ENCODE peak calls at places on chromosomes 6 and 20, in nine cellular contexts. I, M, Q, T, K, D, U, W and N are unnamed samples.

GRCh38 chr20:36202891-36203338 is 33.4 kb upstream of the AAR2 start:
- DNase-seq in K (peak), M (peak), D (peak), I (peak), T (peak), U (peak), Q (peak), W (peak), N (peak)

GRCh38 chr20:18754030-18754659 is 59.4 kb upstream of the SCP2D1 start:
- DNase-seq in U (no peak), Q (no peak), M (no peak), W (no peak), D (no peak), T (no peak), I (no peak), K (no peak), N (no peak)

GRCh38 chr6:159645659-159646058 is 47.4 kb downstream of the SOD2 start:
- DNase-seq in T (no peak), M (peak), U (peak), D (no peak), W (no peak), Q (no peak), K (no peak), I (no peak), N (no peak)

GRCh38 chr6:21201673-21202430 is 391.7 kb upstream of the SOX4 start:
- DNase-seq in K (no peak), U (no peak), M (no peak), W (no peak), Q (no peak), D (no peak), T (no peak), I (peak), N (no peak)

GRCh38 chr6:1607557-1608221 is 2.0 kb upstream of the FOXC1 start:
- DNase-seq in U (no peak), T (no peak), D (no peak), K (peak), Q (no peak), M (no peak), I (no peak), W (no peak), N (no peak)

GRCh38 chr6:34391711-34392496 is 565 bp downstream of the NUDT3 start:
- DNase-seq in D (peak), M (peak), I (peak), Q (peak), T (peak), K (peak), W (peak), U (peak), N (peak)

GRCh38 chr6:148044261-148044731 is 298.3 kb upstream of the SASH1 start:
- DNase-seq in K (no peak), W (peak), Q (no peak), M (no peak), U (peak), D (no peak), T (no peak), I (no peak), N (no peak)

GRCh38 chr20:37319120-37319717 is 26.7 kb upstream of the SRC start:
- DNase-seq in Q (no peak), I (no peak), D (no peak), U (no peak), T (no peak), M (no peak), W (peak), K (no peak), N (no peak)

GRCh38 chr6:126307859-126308258 is 32.1 kb upstream of the CENPW start:
- DNase-seq in T (no peak), W (peak), M (peak), D (no peak), U (peak), I (no peak), K (no peak), Q (no peak), N (no peak)

GRCh38 chr6:32096394-32097258 is 12.5 kb downstream of the TNXB start:
- DNase-seq in W (no peak), K (no peak), I (no peak), D (no peak), U (no peak), T (no peak), Q (no peak), M (no peak), N (no peak)

GRCh38 chr20:25280051-25280573 is 32.2 kb downstream of the PYGB start:
- DNase-seq in K (peak), D (peak), M (no peak), W (no peak), I (no peak), Q (no peak), T (peak), U (no peak), N (peak)

GRCh38 chr20:23139524-23139923 is 53.4 kb upstream of the CD93 start:
- DNase-seq in T (peak), I (no peak), D (no peak), U (no peak), Q (no peak), K (no peak), W (no peak), M (no peak), N (no peak)

GRCh38 chr6:97405818-97406409 is 122.9 kb upstream of the MMS22L start:
- DNase-seq in M (no peak), I (no peak), Q (no peak), W (no peak), U (no peak), K (no peak), D (no peak), T (no peak), N (no peak)

GRCh38 chr20:58906111-58906510 is 53.6 kb downstream of the GNAS start:
- DNase-seq in D (no peak), Q (no peak), U (no peak), K (no peak), M (no peak), W (no peak), I (no peak), T (no peak), N (no peak)

GRCh38 chr6:2877057-2877882 is 25.8 kb downstream of the SERPINB9 start:
- DNase-seq in M (peak), K (no peak), Q (no peak), D (no peak), W (peak), T (no peak), U (peak), I (peak), N (no peak)

GRCh38 chr20:10111144-10111771 is 76.5 kb downstream of the ANKEF1 start:
- DNase-seq in Q (no peak), U (no peak), T (no peak), I (peak), D (no peak), K (no peak), M (no peak), W (no peak), N (no peak)

GRCh38 chr6:147268254-147268653 is 64.0 kb downstream of the STXBP5 start:
- DNase-seq in M (no peak), Q (no peak), K (no peak), D (no peak), U (peak), W (no peak), T (no peak), I (no peak), N (no peak)

GRCh38 chr20:23419995-23420901 is 1.0 kb downstream of the NAPB start:
- DNase-seq in T (no peak), M (peak), D (peak), W (peak), Q (peak), I (peak), K (no peak), U (peak), N (peak)

GRCh38 chr20:31698803-31699718 is 23.6 kb downstream of the BCL2L1 start:
- DNase-seq in W (peak), T (peak), K (peak), D (peak), I (peak), Q (no peak), M (peak), U (peak), N (no peak)

GRCh38 chr6:49257549-49257948 is 205.5 kb downstream of the MMUT start:
- DNase-seq in Q (no peak), U (no peak), W (no peak), T (no peak), M (no peak), K (no peak), D (no peak), I (no peak), N (no peak)

GRCh38 chr20:50868509-50869495 is 62.4 kb downstream of the ADNP start:
- DNase-seq in M (no peak), U (peak), T (no peak), D (no peak), I (no peak), W (peak), K (no peak), Q (no peak), N (no peak)

GRCh38 chr20:50873518-50873959 is 57.7 kb downstream of the ADNP start:
- DNase-seq in M (no peak), D (no peak), Q (no peak), K (no peak), I (no peak), T (no peak), U (no peak), W (no peak), N (no peak)

GRCh38 chr20:50872562-50873288 is 58.5 kb downstream of the ADNP start:
- DNase-seq in I (no peak), W (no peak), Q (no peak), D (no peak), M (no peak), T (no peak), U (no peak), K (no peak), N (no peak)

GRCh38 chr20:50867805-50868204 is 63.4 kb downstream of the ADNP start:
- DNase-seq in I (no peak), W (no peak), K (no peak), T (no peak), U (no peak), M (no peak), D (no peak), Q (no peak), N (no peak)

DNA sequence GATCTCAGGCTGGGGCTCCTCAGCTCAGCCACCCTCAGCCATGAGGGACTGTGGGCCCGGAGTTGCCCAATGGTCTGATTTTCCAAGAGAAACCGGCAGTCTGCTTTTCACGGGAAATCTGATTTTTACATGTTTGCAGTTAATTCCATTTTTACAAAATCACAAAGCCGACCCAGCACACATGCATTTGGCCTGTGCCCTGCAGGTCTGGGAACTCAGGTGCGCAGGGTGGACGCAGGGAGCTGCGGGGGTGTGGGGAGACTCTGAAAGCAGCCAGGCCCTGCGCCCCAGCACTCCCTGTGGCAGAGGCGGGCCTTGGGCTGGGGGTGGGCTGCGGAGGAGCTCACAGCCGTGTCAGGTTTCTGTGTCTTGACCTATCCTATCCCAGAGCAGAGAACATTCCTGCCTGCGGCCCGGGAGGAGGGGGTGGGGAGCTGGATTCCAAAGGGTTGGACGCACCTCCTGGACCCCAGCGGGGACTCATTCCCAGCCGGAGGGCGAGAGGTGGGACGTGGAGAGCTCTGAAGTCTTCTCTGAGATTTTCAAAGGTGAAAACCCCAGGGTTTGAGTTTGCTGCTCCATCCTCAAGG is 60.6 kb downstream of the ADNP start:
- DNase-seq in Q (no peak), M (peak), T (no peak), K (no peak), D (peak), I (no peak), U (peak), W (peak), N (no peak)
- H3K27ac ChIP-seq in Q (no peak), M (peak), T (no peak), K (no peak), D (no peak), I (no peak), U (no peak), W (no peak), N (no peak)

DNA sequence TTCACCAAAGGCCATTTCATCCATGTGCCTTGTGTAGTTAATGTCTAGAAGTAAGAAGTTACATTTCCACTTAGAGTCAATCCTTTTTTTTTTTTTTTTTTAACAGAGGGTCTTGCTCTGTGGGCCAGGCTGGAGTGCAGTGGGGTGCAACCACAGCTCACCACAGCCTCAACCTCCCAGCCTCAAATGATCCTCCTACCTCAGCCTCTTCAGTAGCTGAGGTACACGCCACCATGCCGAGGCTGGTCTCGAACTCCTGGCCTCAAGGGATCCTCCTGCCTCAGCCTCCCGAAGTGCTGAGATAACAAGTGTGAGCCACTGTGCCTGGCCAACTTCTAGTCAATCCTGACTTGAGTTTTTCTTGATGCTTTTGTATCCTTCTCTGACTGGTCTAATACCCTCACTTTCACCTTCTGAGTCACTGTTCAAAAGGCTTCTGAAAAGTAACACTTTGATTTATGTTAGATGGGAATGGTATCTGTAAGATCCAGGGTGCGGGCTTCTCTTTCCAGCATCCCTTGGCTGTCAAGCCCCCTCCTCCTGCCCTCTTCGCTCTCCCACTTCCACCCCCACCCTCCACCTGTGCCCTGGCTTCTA is 22.1 kb downstream of the TRAM2 start:
- DNase-seq in K (no peak), M (no peak), D (no peak), U (no peak), Q (no peak), W (no peak), T (no peak), I (no peak), N (no peak)
- H3K27ac ChIP-seq in K (no peak), M (no peak), D (no peak), U (peak), Q (no peak), W (peak), T (peak), I (no peak), N (no peak)

GRCh38 chr20:41509801-41510200 is 108.4 kb downstream of the CHD6 start:
- DNase-seq in Q (no peak), I (peak), W (peak), T (peak), U (peak), M (peak), K (peak), D (peak), N (no peak)
- H3K27ac ChIP-seq in Q (no peak), I (peak), W (no peak), T (peak), U (peak), M (peak), K (peak), D (peak), N (no peak)

GRCh38 chr6:45310118-45310788 is 17.9 kb upstream of the RUNX2 start:
- DNase-seq in K (no peak), T (no peak), U (no peak), Q (peak), W (no peak), M (no peak), I (no peak), D (no peak), N (no peak)
- H3K27ac ChIP-seq in K (no peak), T (no peak), U (no peak), Q (peak), W (no peak), M (no peak), I (no peak), D (no peak), N (peak)

DNA sequence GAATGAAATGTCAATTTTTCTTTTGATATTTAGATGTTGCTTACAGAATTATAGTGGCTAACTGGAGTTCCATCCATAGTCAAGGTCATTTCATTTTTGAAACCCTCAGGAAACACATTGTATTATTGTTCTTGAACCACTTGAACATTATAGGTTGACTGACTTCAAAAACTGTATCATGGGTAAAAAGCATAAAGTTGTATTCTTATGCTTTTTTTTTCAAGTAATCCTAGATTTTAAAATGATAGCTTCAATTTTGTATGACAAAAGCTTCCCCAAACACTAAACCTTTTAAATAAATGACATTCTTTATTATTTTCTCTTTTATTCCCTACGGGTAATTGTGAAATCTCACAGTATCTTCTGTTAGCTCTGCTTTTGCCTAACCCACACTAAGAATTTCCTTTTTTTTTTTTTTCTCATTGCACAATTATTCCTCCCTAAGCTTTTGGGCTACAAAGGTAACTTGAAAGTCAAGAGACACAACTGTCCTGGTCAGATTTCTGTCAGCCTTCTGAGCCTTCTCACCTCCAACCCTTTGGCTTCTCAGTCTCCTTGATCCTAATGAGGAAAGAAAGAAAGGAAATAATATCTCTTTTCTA is 36.9 kb upstream of the LAMA4 start:
- DNase-seq in W (no peak), T (no peak), D (no peak), Q (no peak), U (no peak), M (peak), K (no peak), I (no peak), N (no peak)
- H3K27ac ChIP-seq in W (no peak), T (no peak), D (no peak), Q (no peak), U (no peak), M (no peak), K (no peak), I (no peak), N (no peak)

DNA sequence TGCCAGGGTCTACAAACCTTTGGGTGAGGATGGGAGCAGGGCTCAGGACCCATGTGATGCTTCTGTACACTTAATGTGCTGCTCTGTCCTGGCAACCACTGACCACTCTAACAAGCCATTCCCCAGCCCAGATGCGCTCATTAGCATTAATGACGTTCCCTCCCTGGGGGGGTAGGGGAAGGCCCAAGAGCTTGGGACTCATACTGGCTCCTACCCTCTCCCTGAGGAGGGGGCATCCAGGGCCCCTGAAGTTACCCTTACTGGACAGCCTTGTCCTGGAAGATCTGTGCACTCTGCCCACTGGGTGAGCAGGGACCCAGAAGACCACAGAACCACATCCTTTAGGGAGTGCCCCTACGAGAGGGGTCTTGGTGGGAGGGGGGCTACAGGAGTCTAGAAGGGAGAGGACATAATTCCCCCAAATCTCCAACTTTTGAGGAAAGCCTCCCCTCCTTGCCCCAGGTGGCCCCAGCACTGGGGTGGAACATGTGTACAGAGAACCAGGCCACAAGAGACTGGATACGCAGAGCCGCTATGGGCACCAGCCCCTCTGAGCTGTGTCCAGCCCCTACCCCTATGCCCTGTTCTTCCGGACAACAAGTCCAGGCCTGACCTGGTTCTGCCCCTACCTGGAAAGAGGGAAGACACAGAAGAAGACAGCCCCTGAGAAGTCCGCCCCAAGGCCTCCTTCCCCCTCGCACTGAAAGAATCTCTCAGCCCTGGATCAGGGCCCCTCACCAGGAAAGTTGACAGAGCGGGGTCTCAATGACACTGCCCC is 1.4 kb downstream of the TEAD3 start:
- DNase-seq in M (no peak), D (peak), I (no peak), T (peak), Q (no peak), K (no peak), U (no peak), W (no peak), N (no peak)
- H3K27ac ChIP-seq in M (peak), D (no peak), I (peak), T (peak), Q (no peak), K (peak), U (peak), W (no peak), N (no peak)

GRCh38 chr6:89297695-89298351 is 17.3 kb downstream of the GABRR2 start:
- DNase-seq in M (peak), I (no peak), Q (peak), U (peak), W (peak), K (peak), T (peak), D (no peak), N (no peak)
- H3K27ac ChIP-seq in M (no peak), I (no peak), Q (no peak), U (no peak), W (no peak), K (peak), T (peak), D (no peak), N (no peak)